ENCODE peak calls at places on chromosomes 1 and 21, in seven cellular contexts. J is cardiac septum, S is non-pigmented ciliary epithelial cell, A is EH, F is Peyer's patch, B is GDM1, X is transverse colon. V is an unnamed sample.

GRCh38 chr1:183327429-183328290 is 90.5 kb downstream of the NMNAT2 start:
- DNase-seq in F (no peak), J (no peak), S (no peak), B (no peak), A (no peak), X (no peak), V (no peak)

GRCh38 chr1:32393832-32394140 is 455 bp downstream of the BSDC1 start:
- DNase-seq in J (no peak), X (peak; percentile 66), B (no peak), F (peak; percentile 78), A (no peak), S (no peak), V (no peak)

GRCh38 chr1:31936278-31936965 is 1.7 kb downstream of the PTP4A2 start:
- DNase-seq in X (no peak), B (no peak), S (no peak), J (no peak), A (peak; percentile 33), F (peak; percentile 46), V (no peak)

GRCh38 chr1:10866314-10867091 is 70.1 kb upstream of the CASZ1 start:
- DNase-seq in B (no peak), J (no peak), F (peak; percentile 51), A (peak; percentile 10), S (peak; percentile 5), X (peak; percentile 16), V (no peak)

GRCh38 chr1:26733982-26734381 is 38.2 kb downstream of the ARID1A start:
- DNase-seq in J (no peak), S (peak; percentile 75), B (no peak), X (no peak), A (peak; percentile 83), F (no peak), V (no peak)

GRCh38 chr1:67978988-67979516 is 71.4 kb downstream of the DIRAS3 start:
- DNase-seq in A (peak; percentile 71), J (no peak), B (no peak), X (no peak), F (no peak), S (peak; percentile 78), V (peak; percentile 78)

GRCh38 chr1:108505766-108506075 is 54.2 kb upstream of the EEIG2 start:
- DNase-seq in J (no peak), S (no peak), X (no peak), A (peak; percentile 9), F (no peak), B (no peak), V (no peak)

GRCh38 chr1:190436615-190437014 is 41.0 kb downstream of the BRINP3 start:
- DNase-seq in A (no peak), X (no peak), B (no peak), J (no peak), S (no peak), F (no peak), V (no peak)

GRCh38 chr1:17137441-17137840 is 18.2 kb upstream of the PADI2 start:
- DNase-seq in J (no peak), S (no peak), F (no peak), B (no peak), X (no peak), A (no peak), V (no peak)

GRCh38 chr1:208028526-208028925 is 117.6 kb upstream of the CD34 start:
- DNase-seq in A (peak; percentile 55), X (no peak), J (peak; percentile 51), B (no peak), F (no peak), S (no peak), V (no peak)

GRCh38 chr1:153001382-153001781 is at the start of gene SPRR3:
- DNase-seq in J (no peak), X (no peak), F (no peak), S (no peak), B (no peak), A (no peak), V (no peak)

GRCh38 chr1:220880367-220880680 is 1.1 kb downstream of the HLX start:
- DNase-seq in S (no peak), X (no peak), B (no peak), J (no peak), A (no peak), F (no peak), V (no peak)

GRCh38 chr1:203031467-203031866 is 5.2 kb downstream of the PPFIA4 start:
- DNase-seq in B (no peak), A (no peak), X (no peak), J (no peak), F (no peak), S (no peak), V (no peak)

GRCh38 chr1:156853761-156854160 is 5.2 kb downstream of the INSRR start:
- DNase-seq in B (no peak), X (no peak), J (no peak), S (no peak), F (no peak), A (no peak), V (no peak)

GRCh38 chr1:200921571-200922110 is 26.9 kb downstream of the INAVA start:
- DNase-seq in J (peak; percentile 53), X (no peak), A (no peak), S (no peak), B (no peak), F (peak; percentile 15), V (no peak)

GRCh38 chr1:53738205-53739108 is 507 bp downstream of the GLIS1 start:
- DNase-seq in B (no peak), A (peak; percentile 20), F (no peak), J (no peak), X (no peak), S (no peak), V (no peak)

GRCh38 chr1:242004751-242005495 is 6.0 kb upstream of the MAP1LC3C start:
- DNase-seq in A (peak; percentile 44), X (no peak), B (no peak), S (no peak), J (no peak), F (no peak), V (no peak)

GRCh38 chr1:168583571-168583970 is 7.2 kb downstream of the XCL1 start:
- DNase-seq in A (no peak), B (no peak), X (no peak), S (no peak), F (no peak), J (no peak), V (no peak)

GRCh38 chr1:209513226-209513625 is 70.3 kb upstream of the CAMK1G start:
- DNase-seq in A (peak; percentile 53), J (no peak), B (peak; percentile 3), F (no peak), X (no peak), S (no peak), V (peak; percentile 4)

GRCh38 chr1:9275161-9275560 is 17.5 kb upstream of the SPSB1 start:
- DNase-seq in X (no peak), J (no peak), B (no peak), S (no peak), A (no peak), F (no peak), V (no peak)

GRCh38 chr1:21175670-21176581 is 771 bp downstream of the EIF4G3 start:
- DNase-seq in J (no peak), F (peak; percentile 64), B (no peak), A (peak; percentile 34), S (no peak), X (peak; percentile 42), V (no peak)

GRCh38 chr1:194013561-194013960 is 827.1 kb upstream of the B3GALT2 start:
- DNase-seq in J (no peak), F (no peak), S (no peak), X (no peak), A (no peak), B (no peak), V (no peak)

GRCh38 chr1:20210736-20211405 is 24.6 kb upstream of the PLA2G2C start:
- DNase-seq in F (no peak), B (no peak), S (no peak), J (no peak), A (no peak), X (no peak), V (no peak)

GRCh38 chr1:61448934-61449368 is 276.0 kb downstream of the TM2D1 start:
- DNase-seq in A (no peak), F (peak; percentile 59), S (no peak), B (no peak), J (peak; percentile 84), X (peak; percentile 37), V (no peak)

GRCh38 chr1:202207292-202207691 is 13.7 kb downstream of the LGR6 start:
- DNase-seq in A (peak; percentile 72), S (peak; percentile 36), B (no peak), X (no peak), F (no peak), J (no peak), V (peak; percentile 24)

GRCh38 chr1:86085741-86086411 is 70.7 kb downstream of the COL24A1 start:
- DNase-seq in S (no peak), B (no peak), F (no peak), J (no peak), X (no peak), A (no peak), V (no peak)

GRCh38 chr1:213122514-213122929 is 71.5 kb downstream of the RPS6KC1 start:
- DNase-seq in B (no peak), S (peak; percentile 38), F (no peak), J (no peak), X (no peak), A (peak; percentile 55), V (peak; percentile 16)

GRCh38 chr1:53134961-53135734 is 7.3 kb downstream of the SLC1A7 start:
- DNase-seq in B (no peak), A (no peak), J (no peak), S (no peak), F (peak; percentile 84), X (peak; percentile 49), V (peak; percentile 64)

GRCh38 chr21:46000182-46000730 is 18.7 kb downstream of the COL6A1 start:
- DNase-seq in X (peak; percentile 10), B (no peak), S (no peak), J (no peak), F (no peak), A (no peak), V (no peak)

GRCh38 chr1:201648911-201649775 is 110.2 kb downstream of the NAV1 start:
- DNase-seq in J (no peak), F (no peak), X (peak; percentile 35), A (peak; percentile 40), B (no peak), S (no peak), V (no peak)

GRCh38 chr1:170657275-170657853 is 6.6 kb upstream of the PRRX1 start:
- DNase-seq in B (no peak), J (no peak), S (no peak), X (no peak), A (no peak), F (no peak), V (no peak)

GRCh38 chr1:2378956-2379732 is 12.2 kb downstream of the MORN1 start:
- DNase-seq in S (no peak), F (no peak), X (peak; percentile 5), A (no peak), J (no peak), B (no peak), V (no peak)